ENCODE peak calls at places on chromosomes 5 and 9, in six cellular contexts. J is CD4-positive, CD25-positive, alpha-beta regulatory T cell; P is PC-9; D is mesendoderm; U is left lung; I is PC-3. C is an unnamed sample. For H3K36me3, the result is how much of the 10 kb centered on the place peaks cover.

GRCh38 chr9:35906923-35907699 is 1.1 kb downstream of the HRCT1 start:
- DNase-seq in I (peak), J (no peak), D (peak), P (no peak), U (no peak), C (peak)

GRCh38 chr9:76137941-76138340 is 247.5 kb downstream of the PCSK5 start:
- DNase-seq in J (no peak), U (no peak), P (no peak), I (no peak), D (no peak), C (no peak)

GRCh38 chr5:10856646-10857332 is 95.8 kb upstream of the DAP start:
- DNase-seq in J (no peak), P (peak), D (peak), I (peak), U (peak), C (peak)

GRCh38 chr5:143652104-143652700 is 159.8 kb upstream of the HMHB1 start:
- DNase-seq in U (no peak), J (no peak), I (no peak), D (no peak), P (no peak), C (peak)

GRCh38 chr9:19174127-19174921 is 47.0 kb upstream of the PLIN2 start:
- DNase-seq in P (peak), J (peak), D (peak), U (no peak), I (peak), C (peak)

GRCh38 chr9:129525781-129526180 is 95.1 kb downstream of the C9orf50 start:
- DNase-seq in D (no peak), U (no peak), P (no peak), I (no peak), J (no peak), C (no peak)

GRCh38 chr5:80082731-80083114 is 47.6 kb downstream of the THBS4 start:
- DNase-seq in U (peak), D (peak), P (peak), I (peak), J (peak), C (peak)

GRCh38 chr5:154740957-154741356 is 14.2 kb upstream of the LARP1 start:
- DNase-seq in P (no peak), U (no peak), I (no peak), D (no peak), J (no peak), C (peak)

GRCh38 chr5:81208904-81209303 is 24.2 kb upstream of the CKMT2 start:
- DNase-seq in I (peak), J (no peak), U (no peak), P (no peak), D (no peak), C (peak)

GRCh38 chr5:61330341-61330878 is 1.6 kb upstream of the ZSWIM6 start:
- DNase-seq in D (peak), J (no peak), I (peak), U (peak), P (no peak), C (peak)

GRCh38 chr9:106277931-106278330 is 583.6 kb downstream of the TMEM38B start:
- DNase-seq in I (no peak), P (no peak), D (no peak), U (no peak), J (no peak), C (no peak)

DNA sequence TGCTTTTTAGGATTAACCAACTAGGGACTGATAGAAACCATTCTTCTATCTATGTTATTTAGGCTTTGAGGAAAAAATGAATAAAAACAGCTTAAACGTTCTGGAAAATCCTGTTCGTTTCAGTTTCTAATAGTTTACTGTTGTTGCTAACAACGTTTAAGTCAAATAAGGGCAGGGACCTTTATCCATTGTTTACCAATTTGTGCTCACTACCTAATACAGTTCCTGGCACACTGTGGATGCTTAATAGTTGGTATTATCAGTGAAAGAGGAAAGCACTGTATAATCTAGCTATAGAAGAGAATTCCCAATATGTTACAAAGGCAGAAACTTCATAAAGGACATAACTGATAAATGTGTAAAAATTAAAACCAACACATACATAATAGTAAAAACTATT is 52.5 kb downstream of the ZFR start:
- DNase-seq in P (no peak), D (no peak), I (no peak), J (no peak), U (no peak), C (peak)
- H3K36me3 ChIP-seq in P (half or more), D (under half), I (half or more), J (half or more), U (half or more), C (half or more)

GRCh38 chr5:180647941-180648500 is 1.4 kb downstream of the FLT4 start:
- DNase-seq in D (no peak), I (no peak), J (no peak), P (no peak), U (peak), C (no peak)
- H3K4me3 ChIP-seq in D (no peak), I (no peak), J (no peak), P (no peak), U (peak), C (no peak)

GRCh38 chr9:133893191-133893994 is 98.7 kb downstream of the VAV2 start:
- DNase-seq in I (no peak), D (no peak), U (no peak), J (no peak), P (no peak), C (no peak)

GRCh38 chr9:133892193-133892920 is 99.8 kb downstream of the VAV2 start:
- DNase-seq in J (no peak), I (no peak), U (no peak), D (no peak), P (no peak), C (no peak)

GRCh38 chr9:133890583-133890982 is 101.5 kb downstream of the VAV2 start:
- DNase-seq in I (no peak), J (no peak), U (no peak), P (no peak), D (no peak), C (no peak)

GRCh38 chr9:133889498-133890301 is 102.4 kb downstream of the VAV2 start:
- DNase-seq in I (peak), D (no peak), J (no peak), U (no peak), P (peak), C (peak)

GRCh38 chr9:133891741-133892140 is 100.4 kb downstream of the VAV2 start:
- DNase-seq in J (no peak), P (no peak), U (no peak), I (no peak), D (no peak), C (no peak)
- H3K36me3 ChIP-seq in J (under half), P (under half), U (under half), I (under half), D (under half), C (under half)

GRCh38 chr5:35545190-35545589 is 72.5 kb upstream of the SPEF2 start:
- DNase-seq in D (no peak), U (no peak), I (no peak), P (no peak), J (no peak), C (no peak)
- H3K4me3 ChIP-seq in D (no peak), U (no peak), I (no peak), P (no peak), J (no peak), C (no peak)

GRCh38 chr5:151196556-151197290 is 27.2 kb downstream of the CCDC69 start:
- DNase-seq in J (no peak), U (no peak), D (no peak), I (no peak), P (no peak), C (no peak)
- H3K36me3 ChIP-seq in J (half or more), U (under half), D (under half), I (under half), P (under half), C (under half)

DNA sequence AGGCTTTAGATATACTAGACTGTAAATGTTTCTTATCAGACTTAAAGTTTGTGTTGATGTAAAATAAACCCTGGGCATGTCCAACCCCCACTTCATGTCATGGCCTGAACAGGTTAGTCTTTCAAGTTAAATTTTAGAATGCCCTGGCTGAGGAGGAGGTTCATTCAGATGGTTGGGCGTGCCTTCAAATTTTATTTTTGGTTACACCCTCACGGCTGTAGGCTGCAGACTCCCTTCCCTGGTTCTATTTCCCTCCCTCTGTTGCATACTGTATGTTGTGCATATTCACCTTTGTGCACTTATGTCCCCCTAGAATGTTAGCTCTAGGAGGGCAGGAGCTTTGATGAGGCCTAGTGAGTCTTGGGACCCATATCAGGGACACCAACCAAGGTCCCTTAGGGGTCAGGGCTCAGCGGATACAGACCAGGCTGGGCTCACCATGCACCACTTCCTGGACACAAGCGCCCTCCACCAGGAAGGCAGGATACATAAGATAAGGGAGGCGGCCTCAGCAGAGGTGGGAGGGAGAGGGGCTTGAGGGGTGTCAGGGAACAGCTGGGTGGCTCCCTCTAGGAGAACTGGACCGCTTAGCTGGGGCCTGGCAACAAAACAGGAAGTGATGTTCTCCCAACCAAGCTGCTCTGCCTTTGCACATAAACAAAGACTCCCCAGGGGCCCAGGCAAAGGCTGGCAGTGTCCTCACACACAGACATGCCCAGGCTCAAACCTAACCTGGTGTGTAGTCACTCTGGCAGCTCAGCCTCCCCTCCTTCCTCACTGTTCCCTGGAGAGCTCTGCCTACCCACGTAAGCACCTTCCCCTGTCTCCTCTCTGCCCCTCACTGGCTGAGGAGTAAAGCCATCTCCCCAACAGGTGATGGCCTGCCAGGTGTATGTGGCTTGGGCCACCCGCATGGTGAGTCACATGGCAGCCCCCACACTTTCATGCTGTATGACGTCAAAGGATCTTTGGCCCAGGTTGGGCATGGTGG is 5.7 kb upstream of the BICD2 start:
- DNase-seq in J (no peak), U (no peak), P (no peak), I (no peak), D (peak), C (peak)
- H3K4me3 ChIP-seq in J (no peak), U (no peak), P (no peak), I (no peak), D (no peak), C (no peak)

GRCh38 chr5:131460867-131461572 is 174.0 kb downstream of the RAPGEF6 start:
- DNase-seq in I (no peak), P (no peak), D (no peak), J (no peak), U (no peak), C (no peak)
- H3K36me3 ChIP-seq in I (under half), P (under half), D (under half), J (half or more), U (under half), C (under half)

GRCh38 chr5:151682240-151682639 is 4.5 kb downstream of the SPARC start:
- DNase-seq in D (no peak), J (no peak), P (no peak), I (no peak), U (no peak), C (peak)

GRCh38 chr5:151684690-151685361 is 1.9 kb downstream of the SPARC start:
- DNase-seq in U (no peak), I (peak), J (no peak), P (peak), D (peak), C (peak)

GRCh38 chr5:151683936-151684586 is 2.7 kb downstream of the SPARC start:
- DNase-seq in D (no peak), J (no peak), P (no peak), U (no peak), I (no peak), C (peak)

GRCh38 chr5:151682751-151683331 is 3.9 kb downstream of the SPARC start:
- DNase-seq in P (no peak), U (no peak), J (no peak), I (no peak), D (no peak), C (peak)

DNA sequence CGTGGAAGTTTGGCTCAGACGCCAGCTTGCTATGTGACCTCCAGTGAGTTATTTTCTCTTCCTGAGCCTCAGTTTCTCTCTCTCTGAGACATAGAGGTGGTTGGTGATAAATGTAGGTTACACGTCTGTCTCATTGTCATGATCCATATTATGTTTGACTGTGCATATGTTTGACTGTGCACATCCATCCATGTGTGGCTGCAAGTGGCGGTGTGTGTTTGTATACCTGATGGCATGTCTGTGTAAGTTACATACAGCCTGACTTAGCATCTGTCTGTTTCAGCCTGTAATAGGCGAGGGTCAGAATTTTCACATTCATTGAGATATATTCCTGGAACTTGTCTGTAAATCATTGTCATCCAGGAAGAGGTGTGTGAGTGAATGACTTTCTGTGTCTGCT is 3.3 kb downstream of the SPARC start:
- DNase-seq in U (no peak), P (no peak), I (no peak), J (no peak), D (no peak), C (peak)
- H3K4me3 ChIP-seq in U (peak), P (no peak), I (no peak), J (no peak), D (no peak), C (peak)

C was measured in GM23248.